ENCODE peak calls at places on chromosome 4, in nine cellular contexts. One of them, this sample, is unnamed.

GRCh38 chr4:38141808-38142500 is 181.8 kb downstream of the PTTG2 start:
- DNase-seq in cardiac fibroblast: peak
- DNase-seq in GM20000: no peak
- DNase-seq in stimulated activated CD8-positive, alpha-beta memory T cell treated with anti-CD3 and anti-CD28 coated beads, Interleukin-2, amount 100 ng/mL, for 1 hour: no peak
- DNase-seq in endodermal cell: no peak
- DNase-seq in prostate gland: no peak
- DNase-seq in nucleus accumbens: no peak
- DNase-seq in HEK293T: no peak
- DNase-seq in effector memory CD8-positive, alpha-beta T cell: no peak
- DNase-seq in this sample: peak

GRCh38 chr4:39574946-39575345 is 47.7 kb upstream of the UGDH start:
- DNase-seq in cardiac fibroblast: no peak
- DNase-seq in GM20000: no peak
- DNase-seq in stimulated activated CD8-positive, alpha-beta memory T cell treated with anti-CD3 and anti-CD28 coated beads, Interleukin-2, amount 100 ng/mL, for 1 hour: no peak
- DNase-seq in endodermal cell: no peak
- DNase-seq in prostate gland: no peak
- DNase-seq in nucleus accumbens: no peak
- DNase-seq in HEK293T: no peak
- DNase-seq in effector memory CD8-positive, alpha-beta T cell: no peak
- DNase-seq in this sample: no peak

GRCh38 chr4:77538574-77539157 is 67.0 kb upstream of the CXCL13 start:
- DNase-seq in cardiac fibroblast: peak
- DNase-seq in GM20000: no peak
- DNase-seq in stimulated activated CD8-positive, alpha-beta memory T cell treated with anti-CD3 and anti-CD28 coated beads, Interleukin-2, amount 100 ng/mL, for 1 hour: no peak
- DNase-seq in endodermal cell: no peak
- DNase-seq in prostate gland: no peak
- DNase-seq in nucleus accumbens: no peak
- DNase-seq in HEK293T: no peak
- DNase-seq in effector memory CD8-positive, alpha-beta T cell: no peak
- DNase-seq in this sample: peak

GRCh38 chr4:76749361-76749760 is 148.6 kb downstream of the SOWAHB start:
- DNase-seq in cardiac fibroblast: no peak
- DNase-seq in GM20000: no peak
- DNase-seq in stimulated activated CD8-positive, alpha-beta memory T cell treated with anti-CD3 and anti-CD28 coated beads, Interleukin-2, amount 100 ng/mL, for 1 hour: no peak
- DNase-seq in endodermal cell: no peak
- DNase-seq in prostate gland: no peak
- DNase-seq in nucleus accumbens: no peak
- DNase-seq in HEK293T: no peak
- DNase-seq in effector memory CD8-positive, alpha-beta T cell: no peak
- DNase-seq in this sample: no peak

GRCh38 chr4:21012851-21013331 is 312.6 kb downstream of the PACRGL start:
- DNase-seq in cardiac fibroblast: no peak
- DNase-seq in GM20000: no peak
- DNase-seq in stimulated activated CD8-positive, alpha-beta memory T cell treated with anti-CD3 and anti-CD28 coated beads, Interleukin-2, amount 100 ng/mL, for 1 hour: no peak
- DNase-seq in endodermal cell: no peak
- DNase-seq in prostate gland: no peak
- DNase-seq in nucleus accumbens: no peak
- DNase-seq in HEK293T: no peak
- DNase-seq in effector memory CD8-positive, alpha-beta T cell: no peak
- DNase-seq in this sample: peak

GRCh38 chr4:69786547-69786946 is 26.1 kb upstream of the SULT1B1 start:
- DNase-seq in cardiac fibroblast: no peak
- DNase-seq in GM20000: no peak
- DNase-seq in stimulated activated CD8-positive, alpha-beta memory T cell treated with anti-CD3 and anti-CD28 coated beads, Interleukin-2, amount 100 ng/mL, for 1 hour: no peak
- DNase-seq in endodermal cell: no peak
- DNase-seq in prostate gland: no peak
- DNase-seq in nucleus accumbens: no peak
- DNase-seq in HEK293T: no peak
- DNase-seq in effector memory CD8-positive, alpha-beta T cell: no peak
- DNase-seq in this sample: no peak

GRCh38 chr4:10089346-10089745 is 27.3 kb downstream of the WDR1 start:
- DNase-seq in cardiac fibroblast: no peak
- DNase-seq in GM20000: no peak
- DNase-seq in stimulated activated CD8-positive, alpha-beta memory T cell treated with anti-CD3 and anti-CD28 coated beads, Interleukin-2, amount 100 ng/mL, for 1 hour: no peak
- DNase-seq in endodermal cell: peak
- DNase-seq in prostate gland: no peak
- DNase-seq in nucleus accumbens: no peak
- DNase-seq in HEK293T: peak
- DNase-seq in effector memory CD8-positive, alpha-beta T cell: no peak
- DNase-seq in this sample: no peak

GRCh38 chr4:120853101-120853940 is 69.2 kb downstream of the PRDM5 start:
- DNase-seq in cardiac fibroblast: no peak
- DNase-seq in GM20000: no peak
- DNase-seq in stimulated activated CD8-positive, alpha-beta memory T cell treated with anti-CD3 and anti-CD28 coated beads, Interleukin-2, amount 100 ng/mL, for 1 hour: no peak
- DNase-seq in endodermal cell: no peak
- DNase-seq in prostate gland: no peak
- DNase-seq in nucleus accumbens: no peak
- DNase-seq in HEK293T: no peak
- DNase-seq in effector memory CD8-positive, alpha-beta T cell: no peak
- DNase-seq in this sample: peak

GRCh38 chr4:84804126-84804525 is 162.4 kb downstream of the WDFY3 start:
- DNase-seq in cardiac fibroblast: peak
- DNase-seq in GM20000: no peak
- DNase-seq in stimulated activated CD8-positive, alpha-beta memory T cell treated with anti-CD3 and anti-CD28 coated beads, Interleukin-2, amount 100 ng/mL, for 1 hour: no peak
- DNase-seq in endodermal cell: no peak
- DNase-seq in prostate gland: no peak
- DNase-seq in nucleus accumbens: no peak
- DNase-seq in HEK293T: no peak
- DNase-seq in effector memory CD8-positive, alpha-beta T cell: no peak
- DNase-seq in this sample: peak

GRCh38 chr4:8763966-8764901 is 107.4 kb downstream of the HMX1 start:
- DNase-seq in cardiac fibroblast: no peak
- DNase-seq in GM20000: no peak
- DNase-seq in stimulated activated CD8-positive, alpha-beta memory T cell treated with anti-CD3 and anti-CD28 coated beads, Interleukin-2, amount 100 ng/mL, for 1 hour: no peak
- DNase-seq in endodermal cell: peak
- DNase-seq in prostate gland: no peak
- DNase-seq in nucleus accumbens: no peak
- DNase-seq in HEK293T: no peak
- DNase-seq in effector memory CD8-positive, alpha-beta T cell: no peak
- DNase-seq in this sample: no peak

GRCh38 chr4:22363071-22363470 is 152.8 kb downstream of the ADGRA3 start:
- DNase-seq in cardiac fibroblast: no peak
- DNase-seq in GM20000: no peak
- DNase-seq in stimulated activated CD8-positive, alpha-beta memory T cell treated with anti-CD3 and anti-CD28 coated beads, Interleukin-2, amount 100 ng/mL, for 1 hour: no peak
- DNase-seq in endodermal cell: no peak
- DNase-seq in prostate gland: no peak
- DNase-seq in nucleus accumbens: no peak
- DNase-seq in HEK293T: no peak
- DNase-seq in effector memory CD8-positive, alpha-beta T cell: no peak
- DNase-seq in this sample: no peak

GRCh38 chr4:75370582-75370981 is 143.6 kb downstream of the RCHY1 start:
- DNase-seq in cardiac fibroblast: no peak
- DNase-seq in GM20000: no peak
- DNase-seq in stimulated activated CD8-positive, alpha-beta memory T cell treated with anti-CD3 and anti-CD28 coated beads, Interleukin-2, amount 100 ng/mL, for 1 hour: no peak
- DNase-seq in endodermal cell: no peak
- DNase-seq in prostate gland: no peak
- DNase-seq in nucleus accumbens: no peak
- DNase-seq in HEK293T: no peak
- DNase-seq in effector memory CD8-positive, alpha-beta T cell: no peak
- DNase-seq in this sample: no peak

GRCh38 chr4:5009796-5010195 is 9.5 kb downstream of the CYTL1 start:
- DNase-seq in cardiac fibroblast: no peak
- DNase-seq in GM20000: no peak
- DNase-seq in stimulated activated CD8-positive, alpha-beta memory T cell treated with anti-CD3 and anti-CD28 coated beads, Interleukin-2, amount 100 ng/mL, for 1 hour: no peak
- DNase-seq in endodermal cell: no peak
- DNase-seq in prostate gland: no peak
- DNase-seq in nucleus accumbens: no peak
- DNase-seq in HEK293T: no peak
- DNase-seq in effector memory CD8-positive, alpha-beta T cell: no peak
- DNase-seq in this sample: no peak